ENCODE peak calls at places on chromosomes 6 and 20, in seven cellular contexts. One of them, this sample, is unnamed.

GRCh38 chr20:3686867-3687321 is 5.1 kb upstream of the ADAM33 start:
- DNase-seq in small intestine: peak
- DNase-seq in lung: peak
- DNase-seq in G401: peak
- DNase-seq in stimulated activated CD4-positive, alpha-beta T cell treated with anti-CD3 and anti-CD28 coated beads, TNF-alpha, amount 100 ng/mL, for 1 hour: no peak
- DNase-seq in ureter: peak
- DNase-seq in HFF-Myc: peak
- DNase-seq in this sample: no peak

GRCh38 chr20:39016496-39016895 is 54.4 kb downstream of the DHX35 start:
- DNase-seq in small intestine: no peak
- DNase-seq in lung: no peak
- DNase-seq in G401: no peak
- DNase-seq in stimulated activated CD4-positive, alpha-beta T cell treated with anti-CD3 and anti-CD28 coated beads, TNF-alpha, amount 100 ng/mL, for 1 hour: no peak
- DNase-seq in ureter: no peak
- DNase-seq in HFF-Myc: no peak
- DNase-seq in this sample: no peak

GRCh38 chr20:3405139-3405538 is 2.3 kb downstream of the DNAAF9 start:
- DNase-seq in small intestine: no peak
- DNase-seq in lung: no peak
- DNase-seq in G401: peak
- DNase-seq in stimulated activated CD4-positive, alpha-beta T cell treated with anti-CD3 and anti-CD28 coated beads, TNF-alpha, amount 100 ng/mL, for 1 hour: no peak
- DNase-seq in ureter: no peak
- DNase-seq in HFF-Myc: no peak
- DNase-seq in this sample: no peak

GRCh38 chr6:120671519-120671918 is 662.8 kb downstream of the TBC1D32 start:
- DNase-seq in small intestine: no peak
- DNase-seq in lung: no peak
- DNase-seq in G401: no peak
- DNase-seq in stimulated activated CD4-positive, alpha-beta T cell treated with anti-CD3 and anti-CD28 coated beads, TNF-alpha, amount 100 ng/mL, for 1 hour: no peak
- DNase-seq in ureter: no peak
- DNase-seq in HFF-Myc: no peak
- DNase-seq in this sample: no peak

GRCh38 chr20:54250691-54251090 is 42.8 kb downstream of the PFDN4 start:
- DNase-seq in small intestine: no peak
- DNase-seq in lung: no peak
- DNase-seq in G401: no peak
- DNase-seq in stimulated activated CD4-positive, alpha-beta T cell treated with anti-CD3 and anti-CD28 coated beads, TNF-alpha, amount 100 ng/mL, for 1 hour: no peak
- DNase-seq in ureter: no peak
- DNase-seq in HFF-Myc: no peak
- DNase-seq in this sample: no peak

GRCh38 chr20:25188218-25188617 is 7.3 kb upstream of the ENTPD6 start:
- DNase-seq in small intestine: no peak
- DNase-seq in lung: no peak
- DNase-seq in G401: no peak
- DNase-seq in stimulated activated CD4-positive, alpha-beta T cell treated with anti-CD3 and anti-CD28 coated beads, TNF-alpha, amount 100 ng/mL, for 1 hour: no peak
- DNase-seq in ureter: no peak
- DNase-seq in HFF-Myc: no peak
- DNase-seq in this sample: no peak

GRCh38 chr6:122654016-122654415 is 43.8 kb downstream of the PKIB start:
- DNase-seq in small intestine: no peak
- DNase-seq in lung: no peak
- DNase-seq in G401: no peak
- DNase-seq in stimulated activated CD4-positive, alpha-beta T cell treated with anti-CD3 and anti-CD28 coated beads, TNF-alpha, amount 100 ng/mL, for 1 hour: no peak
- DNase-seq in ureter: no peak
- DNase-seq in HFF-Myc: no peak
- DNase-seq in this sample: no peak

GRCh38 chr20:59735917-59736316 is 131.6 kb downstream of the PHACTR3 start:
- DNase-seq in small intestine: no peak
- DNase-seq in lung: no peak
- DNase-seq in G401: peak
- DNase-seq in stimulated activated CD4-positive, alpha-beta T cell treated with anti-CD3 and anti-CD28 coated beads, TNF-alpha, amount 100 ng/mL, for 1 hour: no peak
- DNase-seq in ureter: peak
- DNase-seq in HFF-Myc: no peak
- DNase-seq in this sample: no peak

GRCh38 chr20:35849726-35850125 is 77.9 kb downstream of the PHF20 start:
- DNase-seq in small intestine: no peak
- DNase-seq in lung: no peak
- DNase-seq in G401: peak
- DNase-seq in stimulated activated CD4-positive, alpha-beta T cell treated with anti-CD3 and anti-CD28 coated beads, TNF-alpha, amount 100 ng/mL, for 1 hour: no peak
- DNase-seq in ureter: no peak
- DNase-seq in HFF-Myc: no peak
- DNase-seq in this sample: no peak

GRCh38 chr6:118739976-118740771 is 88.8 kb upstream of the CEP85L start:
- DNase-seq in small intestine: no peak
- DNase-seq in lung: no peak
- DNase-seq in G401: peak
- DNase-seq in stimulated activated CD4-positive, alpha-beta T cell treated with anti-CD3 and anti-CD28 coated beads, TNF-alpha, amount 100 ng/mL, for 1 hour: no peak
- DNase-seq in ureter: no peak
- DNase-seq in HFF-Myc: peak
- DNase-seq in this sample: no peak

GRCh38 chr20:23356203-23356602 is 5.6 kb downstream of the NXT1 start:
- DNase-seq in small intestine: no peak
- DNase-seq in lung: no peak
- DNase-seq in G401: no peak
- DNase-seq in stimulated activated CD4-positive, alpha-beta T cell treated with anti-CD3 and anti-CD28 coated beads, TNF-alpha, amount 100 ng/mL, for 1 hour: no peak
- DNase-seq in ureter: no peak
- DNase-seq in HFF-Myc: no peak
- DNase-seq in this sample: no peak

GRCh38 chr20:25860531-25861150 is 164.0 kb upstream of the ZNF337 start:
- DNase-seq in small intestine: no peak
- DNase-seq in lung: no peak
- DNase-seq in G401: peak
- DNase-seq in stimulated activated CD4-positive, alpha-beta T cell treated with anti-CD3 and anti-CD28 coated beads, TNF-alpha, amount 100 ng/mL, for 1 hour: no peak
- DNase-seq in ureter: no peak
- DNase-seq in HFF-Myc: no peak
- DNase-seq in this sample: no peak

GRCh38 chr6:88490865-88491264 is 324.7 kb upstream of the CNR1 start:
- DNase-seq in small intestine: no peak
- DNase-seq in lung: peak
- DNase-seq in G401: no peak
- DNase-seq in stimulated activated CD4-positive, alpha-beta T cell treated with anti-CD3 and anti-CD28 coated beads, TNF-alpha, amount 100 ng/mL, for 1 hour: no peak
- DNase-seq in ureter: no peak
- DNase-seq in HFF-Myc: no peak
- DNase-seq in this sample: no peak

GRCh38 chr6:1423578-1423977 is 34.2 kb downstream of the FOXF2 start:
- DNase-seq in small intestine: no peak
- DNase-seq in lung: no peak
- DNase-seq in G401: no peak
- DNase-seq in stimulated activated CD4-positive, alpha-beta T cell treated with anti-CD3 and anti-CD28 coated beads, TNF-alpha, amount 100 ng/mL, for 1 hour: no peak
- DNase-seq in ureter: no peak
- DNase-seq in HFF-Myc: no peak
- DNase-seq in this sample: no peak

GRCh38 chr20:51412991-51413471 is 129.5 kb downstream of the NFATC2 start:
- DNase-seq in small intestine: no peak
- DNase-seq in lung: no peak
- DNase-seq in G401: peak
- DNase-seq in stimulated activated CD4-positive, alpha-beta T cell treated with anti-CD3 and anti-CD28 coated beads, TNF-alpha, amount 100 ng/mL, for 1 hour: no peak
- DNase-seq in ureter: no peak
- DNase-seq in HFF-Myc: no peak
- DNase-seq in this sample: no peak

GRCh38 chr20:57596998-57597939 is 23.0 kb downstream of the ZBP1 start:
- DNase-seq in small intestine: peak
- DNase-seq in lung: peak
- DNase-seq in G401: peak
- DNase-seq in stimulated activated CD4-positive, alpha-beta T cell treated with anti-CD3 and anti-CD28 coated beads, TNF-alpha, amount 100 ng/mL, for 1 hour: peak
- DNase-seq in ureter: no peak
- DNase-seq in HFF-Myc: no peak
- DNase-seq in this sample: peak

GRCh38 chr6:47967843-47968242 is 143.2 kb downstream of the PTCHD4 start:
- DNase-seq in small intestine: no peak
- DNase-seq in lung: no peak
- DNase-seq in G401: no peak
- DNase-seq in stimulated activated CD4-positive, alpha-beta T cell treated with anti-CD3 and anti-CD28 coated beads, TNF-alpha, amount 100 ng/mL, for 1 hour: no peak
- DNase-seq in ureter: no peak
- DNase-seq in HFF-Myc: no peak
- DNase-seq in this sample: no peak

GRCh38 chr20:62740286-62741141 is 31.9 kb downstream of the NTSR1 start:
- DNase-seq in small intestine: peak
- DNase-seq in lung: peak
- DNase-seq in G401: no peak
- DNase-seq in stimulated activated CD4-positive, alpha-beta T cell treated with anti-CD3 and anti-CD28 coated beads, TNF-alpha, amount 100 ng/mL, for 1 hour: peak
- DNase-seq in ureter: no peak
- DNase-seq in HFF-Myc: peak
- DNase-seq in this sample: peak

GRCh38 chr6:54800201-54800600 is 46.4 kb upstream of the FAM83B start:
- DNase-seq in small intestine: peak
- DNase-seq in lung: no peak
- DNase-seq in G401: no peak
- DNase-seq in stimulated activated CD4-positive, alpha-beta T cell treated with anti-CD3 and anti-CD28 coated beads, TNF-alpha, amount 100 ng/mL, for 1 hour: no peak
- DNase-seq in ureter: no peak
- DNase-seq in HFF-Myc: no peak
- DNase-seq in this sample: no peak

This sample was measured in central memory CD8-positive, alpha-beta T cell.